ENCODE peak calls at places on chromosomes 7 and 10, in nine cellular contexts. T, D, G, S, Z, E, A, X and F are unnamed samples.

GRCh38 chr7:77714195-77714594 is 17.9 kb downstream of the RSBN1L start:
- DNase-seq in T (no peak), D (no peak), G (no peak), S (no peak), Z (no peak), E (no peak), A (no peak), X (no peak), F (no peak)

GRCh38 chr7:157194948-157195347 is 56.2 kb downstream of the UBE3C start:
- DNase-seq in T (no peak), D (no peak), G (no peak), S (no peak), Z (no peak), E (no peak), A (no peak), X (no peak), F (no peak)

GRCh38 chr7:136018104-136018503 is 40.9 kb upstream of the MTPN start:
- DNase-seq in T (no peak), D (no peak), G (no peak), S (peak), Z (no peak), E (no peak), A (no peak), X (no peak), F (no peak)

GRCh38 chr7:98470131-98470985 is 69.5 kb upstream of the BAIAP2L1 start:
- DNase-seq in T (peak), D (no peak), G (no peak), S (peak), Z (no peak), E (peak), A (no peak), X (peak), F (no peak)

GRCh38 chr10:4221315-4221714 is 436.3 kb upstream of the KLF6 start:
- DNase-seq in T (no peak), D (no peak), G (no peak), S (peak), Z (no peak), E (no peak), A (no peak), X (no peak), F (no peak)

GRCh38 chr7:25028370-25028971 is 48.5 kb upstream of the OSBPL3 start:
- DNase-seq in T (no peak), D (no peak), G (peak), S (peak), Z (no peak), E (peak), A (peak), X (peak), F (no peak)

GRCh38 chr7:25815711-25816110 is 336.3 kb upstream of the NFE2L3 start:
- DNase-seq in T (no peak), D (no peak), G (no peak), S (no peak), Z (no peak), E (no peak), A (no peak), X (no peak), F (no peak)

GRCh38 chr10:43324847-43325246 is 46.6 kb upstream of the FXYD4 start:
- DNase-seq in T (no peak), D (no peak), G (no peak), S (no peak), Z (no peak), E (no peak), A (no peak), X (no peak), F (no peak)

GRCh38 chr7:137546671-137547070 is 203.1 kb upstream of the PTN start:
- DNase-seq in T (no peak), D (no peak), G (no peak), S (peak), Z (no peak), E (no peak), A (no peak), X (no peak), F (no peak)

GRCh38 chr7:39069886-39070881 is 92.5 kb downstream of the POU6F2 start:
- DNase-seq in T (no peak), D (no peak), G (no peak), S (no peak), Z (no peak), E (no peak), A (no peak), X (no peak), F (no peak)

GRCh38 chr10:22927163-22927562 is 690 bp upstream of the ARMC3 start:
- DNase-seq in T (no peak), D (no peak), G (no peak), S (no peak), Z (no peak), E (no peak), A (no peak), X (no peak), F (no peak)

GRCh38 chr7:142188846-142189245 is 69.0 kb downstream of the PRSS58 start:
- DNase-seq in T (no peak), D (no peak), G (no peak), S (peak), Z (no peak), E (no peak), A (no peak), X (no peak), F (peak)

GRCh38 chr7:41955475-41956243 is 252.8 kb upstream of the INHBA start:
- DNase-seq in T (peak), D (peak), G (no peak), S (peak), Z (peak), E (peak), A (no peak), X (no peak), F (no peak)

GRCh38 chr7:9507281-9507680 is 1073.9 kb downstream of the NXPH1 start:
- DNase-seq in T (no peak), D (no peak), G (no peak), S (peak), Z (peak), E (no peak), A (no peak), X (no peak), F (no peak)

GRCh38 chr10:132675031-132675740 is 110.8 kb downstream of the NKX6-2 start:
- DNase-seq in T (no peak), D (no peak), G (no peak), S (no peak), Z (peak), E (no peak), A (no peak), X (no peak), F (no peak)

GRCh38 chr10:127990846-127991542 is 84.1 kb downstream of the PTPRE start:
- DNase-seq in T (no peak), D (no peak), G (no peak), S (peak), Z (no peak), E (peak), A (no peak), X (peak), F (peak)

GRCh38 chr7:78017621-78018100 is 219.1 kb downstream of the PHTF2 start:
- DNase-seq in T (no peak), D (no peak), G (no peak), S (no peak), Z (no peak), E (no peak), A (no peak), X (no peak), F (no peak)

GRCh38 chr7:129777993-129778769 is 166.7 kb downstream of the NRF1 start:
- DNase-seq in T (peak), D (no peak), G (no peak), S (no peak), Z (no peak), E (no peak), A (no peak), X (no peak), F (no peak)

GRCh38 chr10:19449860-19450259 is 366.4 kb upstream of the PLXDC2 start:
- DNase-seq in T (no peak), D (no peak), G (no peak), S (no peak), Z (no peak), E (no peak), A (no peak), X (no peak), F (no peak)

GRCh38 chr10:2839081-2839725 is 228.1 kb upstream of the PFKP start:
- DNase-seq in T (peak), D (no peak), G (no peak), S (peak), Z (peak), E (peak), A (no peak), X (peak), F (peak)

GRCh38 chr7:38512704-38513103 is 118.5 kb downstream of the AMPH start:
- DNase-seq in T (no peak), D (no peak), G (no peak), S (peak), Z (no peak), E (no peak), A (no peak), X (no peak), F (peak)

GRCh38 chr10:54914049-54914448 is 113.0 kb upstream of the PCDH15 start:
- DNase-seq in T (no peak), D (no peak), G (no peak), S (no peak), Z (no peak), E (no peak), A (no peak), X (no peak), F (no peak)

GRCh38 chr10:68302871-68303270 is 29.0 kb upstream of the HNRNPH3 start:
- DNase-seq in T (no peak), D (no peak), G (no peak), S (no peak), Z (no peak), E (no peak), A (no peak), X (no peak), F (no peak)

GRCh38 chr7:94700926-94701554 is 45.1 kb upstream of the SGCE start:
- DNase-seq in T (no peak), D (no peak), G (no peak), S (peak), Z (no peak), E (no peak), A (no peak), X (no peak), F (no peak)